ENCODE peak calls at places on chromosome 7, in five cellular contexts. L is NCI-H2029; G is activated T-cell treated with anti-CD3 and anti-CD28 coated beads, Interleukin-2, amount 50 U/mL, for 1 hour; A is fibroblast of lung; Z is cerebellar nuclear complex. K is an unnamed sample.

GRCh38 chr7:101549734-101550133 is 79.4 kb downstream of the MYL10 start:
- DNase-seq in A (no peak), Z (no peak), L (no peak), G (peak; percentile 6), K (no peak)

GRCh38 chr7:22569586-22570321 is 69.8 kb upstream of the STEAP1B start:
- DNase-seq in G (no peak), A (peak; percentile 47), L (no peak), Z (no peak), K (no peak)

GRCh38 chr7:5406957-5407930 is 16.4 kb downstream of the TNRC18 start:
- DNase-seq in L (no peak), A (no peak), Z (no peak), G (no peak), K (no peak)

GRCh38 chr7:18786196-18786727 is 290.7 kb downstream of the HDAC9 start:
- DNase-seq in Z (no peak), L (no peak), A (no peak), G (no peak), K (no peak)

GRCh38 chr7:10767771-10768170 is 205.9 kb upstream of the PHF14 start:
- DNase-seq in G (no peak), Z (no peak), A (no peak), L (no peak), K (no peak)

GRCh38 chr7:2164156-2164555 is 68.6 kb downstream of the MAD1L1 start:
- DNase-seq in G (no peak), L (peak; percentile 62), A (no peak), Z (peak; percentile 38), K (no peak)

GRCh38 chr7:41900034-41900433 is 197.1 kb upstream of the INHBA start:
- DNase-seq in A (no peak), Z (no peak), G (no peak), L (no peak), K (no peak)

GRCh38 chr7:154584352-154585252 is 418.3 kb downstream of the PAXIP1 start:
- DNase-seq in Z (no peak), G (no peak), L (no peak), A (no peak), K (no peak)

GRCh38 chr7:116218051-116218645 is 7.8 kb downstream of the TES start:
- DNase-seq in G (no peak), L (no peak), Z (no peak), A (peak; percentile 93), K (no peak)

GRCh38 chr7:68573271-68574000 is 1024.8 kb upstream of the AUTS2 start:
- DNase-seq in Z (no peak), A (no peak), L (peak; percentile 44), G (no peak), K (no peak)

GRCh38 chr7:30989824-30990140 is 26.0 kb downstream of the GHRHR start:
- DNase-seq in A (no peak), L (no peak), Z (no peak), G (no peak), K (no peak)

GRCh38 chr7:96118449-96119001 is 203.4 kb downstream of the SLC25A13 start:
- DNase-seq in Z (no peak), L (no peak), A (no peak), G (no peak), K (no peak)

GRCh38 chr7:24713039-24713793 is 44.0 kb downstream of the GSDME start:
- DNase-seq in G (no peak), A (no peak), L (no peak), Z (no peak), K (no peak)

GRCh38 chr7:30594055-30594539 is 581 bp upstream of the GARS1 start:
- DNase-seq in Z (no peak), A (peak; percentile 42), G (peak; percentile 57), L (peak; percentile 8), K (no peak)

GRCh38 chr7:47046949-47047348 is 535.0 kb downstream of the TNS3 start:
- DNase-seq in A (no peak), G (no peak), L (no peak), Z (no peak), K (no peak)

GRCh38 chr7:87505122-87505521 is 29.6 kb upstream of the ABCB4 start:
- DNase-seq in L (no peak), Z (no peak), A (no peak), G (no peak), K (no peak)

GRCh38 chr7:139570119-139570518 is 46.6 kb downstream of the CLEC2L start:
- DNase-seq in A (no peak), G (no peak), Z (no peak), L (no peak), K (no peak)

GRCh38 chr7:128108129-128108528 is 76.9 kb upstream of the LRRC4 start:
- DNase-seq in L (no peak), A (no peak), G (no peak), Z (peak; percentile 52), K (no peak)

GRCh38 chr7:64559206-64559605 is 3.7 kb downstream of the ZNF680 start:
- DNase-seq in L (peak; percentile 34), Z (no peak), A (peak; percentile 17), G (no peak), K (no peak)

GRCh38 chr7:33511735-33512134 is 382.4 kb downstream of the BBS9 start:
- DNase-seq in Z (no peak), A (peak; percentile 14), L (no peak), G (no peak), K (no peak)

GRCh38 chr7:8295638-8296361 is 33.8 kb upstream of the ICA1 start:
- DNase-seq in L (peak; percentile 92), G (no peak), Z (peak; percentile 21), A (peak; percentile 86), K (peak; percentile 24)

GRCh38 chr7:19772323-19772722 is 1.1 kb downstream of the TMEM196 start:
- DNase-seq in L (no peak), G (no peak), Z (no peak), A (no peak), K (no peak)

GRCh38 chr7:112547916-112548315 is 67.1 kb downstream of the LSMEM1 start:
- DNase-seq in Z (no peak), G (no peak), L (no peak), A (no peak), K (no peak)

GRCh38 chr7:10637991-10638390 is 335.7 kb upstream of the PHF14 start:
- DNase-seq in Z (no peak), A (no peak), G (no peak), L (no peak), K (no peak)

GRCh38 chr7:1922071-1922869 is 252.2 kb downstream of the ELFN1 start:
- DNase-seq in G (peak; percentile 48), L (no peak), A (peak; percentile 29), Z (no peak), K (peak; percentile 52)

GRCh38 chr7:64308019-64308275 is 5.8 kb upstream of the ZNF736 start:
- DNase-seq in A (no peak), Z (no peak), G (no peak), L (no peak), K (no peak)

GRCh38 chr7:28488061-28488791 is 75.9 kb downstream of the CREB5 start:
- DNase-seq in Z (no peak), L (peak; percentile 68), A (no peak), G (no peak), K (no peak)

GRCh38 chr7:77797734-77798393 is 370 bp downstream of the TMEM60 start:
- DNase-seq in G (no peak), A (no peak), Z (no peak), L (peak; percentile 22), K (no peak)

GRCh38 chr7:74230446-74231231 is 20.8 kb downstream of the LAT2 start:
- DNase-seq in L (no peak), Z (no peak), A (no peak), G (no peak), K (no peak)

GRCh38 chr7:875051-875450 is 1.3 kb upstream of the GET4 start:
- DNase-seq in Z (no peak), A (no peak), L (peak; percentile 82), G (no peak), K (no peak)